ENCODE peak calls at places on chromosome 15, in four cellular contexts. X is uterus, K is gastrocnemius medialis, O is brain microvascular endothelial cell. Z is an unnamed sample.

GRCh38 chr15:98873441-98874218 is 134.0 kb downstream of the PGPEP1L start:
- DNase-seq in K (no peak), X (no peak), O (peak; percentile 78), Z (no peak)

GRCh38 chr15:68113273-68113672 is 59.2 kb downstream of the PIAS1 start:
- DNase-seq in O (no peak), X (no peak), K (no peak), Z (no peak)

GRCh38 chr15:33068531-33068990 is 126.0 kb downstream of the FMN1 start:
- DNase-seq in O (no peak), X (no peak), K (peak; percentile 63), Z (no peak)

GRCh38 chr15:70526221-70526973 is 237.0 kb downstream of the UACA start:
- DNase-seq in O (peak; percentile 89), K (no peak), X (no peak), Z (peak; percentile 83)

GRCh38 chr15:70512772-70513362 is 250.5 kb downstream of the UACA start:
- DNase-seq in X (no peak), O (peak; percentile 60), K (no peak), Z (no peak)

GRCh38 chr15:90871097-90871715 is 2.8 kb downstream of the FURIN start:
- DNase-seq in X (peak; percentile 31), O (peak; percentile 12), K (peak; percentile 36), Z (no peak)

GRCh38 chr15:101433396-101433795 is 56.1 kb downstream of the PCSK6 start:
- DNase-seq in X (no peak), O (no peak), K (no peak), Z (peak; percentile 79)

GRCh38 chr15:56428821-56429458 is 36.0 kb downstream of the MNS1 start:
- DNase-seq in K (no peak), X (no peak), O (no peak), Z (no peak)

GRCh38 chr15:57323806-57324589 is 52.3 kb upstream of the CGNL1 start:
- DNase-seq in X (no peak), K (no peak), O (peak; percentile 46), Z (no peak)

GRCh38 chr15:85282504-85283115 is 97.8 kb upstream of the AKAP13 start:
- DNase-seq in O (peak; percentile 38), X (no peak), K (no peak), Z (no peak)

GRCh38 chr15:99057020-99057419 is 47.9 kb upstream of the SYNM start:
- DNase-seq in K (peak; percentile 30), X (no peak), O (no peak), Z (no peak)

GRCh38 chr15:58334803-58335202 is 97.0 kb upstream of the LIPC start:
- DNase-seq in K (no peak), O (no peak), X (no peak), Z (no peak)

GRCh38 chr15:31214158-31214863 is 112.3 kb upstream of the KLF13 start:
- DNase-seq in K (no peak), O (no peak), X (no peak), Z (no peak)

GRCh38 chr15:66638377-66638776 is 63.7 kb upstream of the SMAD6 start:
- DNase-seq in O (no peak), X (no peak), K (no peak), Z (no peak)

GRCh38 chr15:48472756-48473155 is 141.5 kb downstream of the DUT start:
- DNase-seq in O (peak; percentile 53), X (no peak), K (no peak), Z (no peak)

GRCh38 chr15:100628746-100629145 is 26.4 kb downstream of the ASB7 start:
- DNase-seq in X (no peak), K (no peak), O (no peak), Z (no peak)

GRCh38 chr15:93771429-93772020 is 459.8 kb upstream of the MCTP2 start:
- DNase-seq in X (no peak), K (no peak), O (no peak), Z (no peak)

GRCh38 chr15:37764733-37765191 is 169.7 kb upstream of the TMCO5A start:
- DNase-seq in X (no peak), K (no peak), O (peak; percentile 60), Z (no peak)
- TF ChIP-seq CTCF in X (peak; percentile 43), K (peak; percentile 16), O (peak; percentile 79), Z (peak; percentile 67)

GRCh38 chr15:73992594-73992898 is 451 bp upstream of the STOML1 start:
- DNase-seq in O (no peak), K (no peak), X (no peak), Z (no peak)
- TF ChIP-seq CTCF in O (no peak), K (peak; percentile 2), X (no peak), Z (peak; percentile 16)

DNA sequence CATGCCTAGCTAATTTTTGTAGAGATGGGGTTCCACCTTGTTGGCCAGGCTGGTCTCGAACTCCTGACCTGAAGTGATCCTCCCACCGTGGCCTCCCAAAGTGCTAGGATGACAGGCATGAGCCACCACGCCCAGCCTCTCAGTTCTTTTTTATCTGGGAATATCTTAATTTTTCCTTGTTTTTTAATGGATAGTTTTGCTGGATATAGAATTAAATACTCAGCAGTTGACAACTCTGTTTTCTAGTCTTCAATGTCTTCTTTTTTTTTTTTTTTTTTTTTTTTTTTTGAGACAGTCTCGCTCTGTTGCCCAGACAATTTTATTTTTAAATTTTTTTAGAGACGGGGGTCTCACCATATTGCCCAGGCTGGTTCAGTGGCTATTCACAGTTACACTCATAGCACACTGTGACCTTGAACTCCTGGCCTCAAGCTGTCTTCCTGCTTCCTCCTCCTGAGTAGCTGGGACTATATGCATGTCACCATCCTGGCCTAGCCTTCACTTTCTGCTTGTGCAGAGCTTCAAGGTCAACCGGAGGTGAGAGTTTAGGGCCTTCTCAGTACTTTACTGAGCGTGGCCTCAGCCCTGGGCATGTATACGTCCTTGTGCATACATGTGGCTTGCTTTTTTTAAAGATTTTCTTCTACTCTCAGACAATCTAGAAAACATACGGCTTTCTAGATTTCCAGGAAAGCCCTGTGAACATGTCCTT is 120.5 kb downstream of the ZNF609 start:
- DNase-seq in K (no peak), O (no peak), X (no peak), Z (no peak)
- TF ChIP-seq CTCF in K (no peak), O (no peak), X (no peak), Z (no peak)

GRCh38 chr15:61527836-61528589 is 298.9 kb upstream of the RORA start:
- DNase-seq in O (no peak), K (no peak), X (no peak), Z (no peak)

GRCh38 chr15:61528590-61528929 is 299.5 kb upstream of the RORA start:
- DNase-seq in X (no peak), O (no peak), K (no peak), Z (no peak)

DNA sequence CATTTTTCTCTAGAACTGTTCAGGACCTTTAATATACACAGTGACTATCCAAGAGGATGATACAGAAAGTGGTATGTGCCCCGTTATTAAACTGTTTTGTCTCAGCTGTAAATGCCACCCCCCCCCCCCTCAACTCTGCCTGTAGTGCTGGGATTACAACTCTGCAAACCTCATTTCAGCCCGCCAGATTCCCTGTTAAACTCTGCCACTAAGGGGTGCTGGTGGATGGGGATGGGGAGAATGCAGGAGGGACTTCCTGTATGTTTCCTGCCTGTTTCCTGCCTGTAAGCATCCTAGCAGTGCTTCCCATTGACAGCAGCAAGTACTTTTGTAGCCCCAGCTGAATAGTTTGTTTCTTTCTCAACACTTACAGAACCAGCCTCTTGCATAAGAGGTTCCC is 301.7 kb upstream of the RORA start:
- DNase-seq in O (no peak), X (no peak), K (no peak), Z (no peak)
- TF ChIP-seq CTCF in O (peak; percentile 28), X (no peak), K (no peak), Z (no peak)